ENCODE peak calls at places on chromosomes 4 and X, in four cellular contexts. Y, U, S and P are unnamed samples.
A peak's percentile ranks its signal among the peaks of the same experiment; 100 is the strongest.

GRCh38 chr4:119307606-119308005 is 14.3 kb downstream of the FABP2 start:
- DNase-seq in Y (no peak), U (no peak), S (no peak), P (no peak)

GRCh38 chrX:3244955-3245354 is 101.5 kb downstream of the MXRA5 start:
- DNase-seq in Y (peak; percentile 2), U (no peak), S (no peak), P (no peak)

GRCh38 chr4:130359537-130359936 is 1263.6 kb downstream of the C4orf33 start:
- DNase-seq in Y (no peak), U (peak; percentile 16), S (no peak), P (no peak)

GRCh38 chrX:21490341-21490740 is 116.1 kb downstream of the CNKSR2 start:
- DNase-seq in Y (no peak), U (no peak), S (no peak), P (no peak)

GRCh38 chr4:182137343-182137742 is 105.9 kb upstream of the TENM3 start:
- DNase-seq in Y (no peak), U (no peak), S (no peak), P (no peak)

GRCh38 chrX:74505437-74505836 is 84.1 kb downstream of the SLC16A2 start:
- DNase-seq in Y (no peak), U (no peak), S (no peak), P (no peak)

GRCh38 chrX:17860811-17861495 is at the start of gene RAI2:
- DNase-seq in Y (peak; percentile 17), U (peak; percentile 75), S (peak; percentile 60), P (peak; percentile 20)

GRCh38 chr4:165345663-165346417 is 18.4 kb downstream of the MSMO1 start:
- DNase-seq in Y (no peak), U (no peak), S (no peak), P (no peak)

GRCh38 chr4:152485726-152486276 is 50.1 kb downstream of the FBXW7 start:
- DNase-seq in Y (no peak), U (no peak), S (no peak), P (no peak)

GRCh38 chr4:125388653-125389052 is 73.9 kb downstream of the FAT4 start:
- DNase-seq in Y (no peak), U (no peak), S (no peak), P (no peak)

GRCh38 chr4:54659213-54660144 is 1.7 kb downstream of the KIT start:
- DNase-seq in Y (peak; percentile 16), U (peak; percentile 32), S (no peak), P (no peak)

GRCh38 chr4:86129546-86129945 is 230.3 kb downstream of the MAPK10 start:
- DNase-seq in Y (no peak), U (no peak), S (no peak), P (no peak)

GRCh38 chrX:40244116-40244515 is 146.4 kb upstream of the BCOR start:
- DNase-seq in Y (no peak), U (no peak), S (no peak), P (no peak)

GRCh38 chr4:104677122-104677521 is 182.4 kb upstream of the CXXC4 start:
- DNase-seq in Y (no peak), U (no peak), S (no peak), P (no peak)

GRCh38 chr4:101258782-101259353 is 88.5 kb downstream of the PPP3CA start:
- DNase-seq in Y (no peak), U (no peak), S (no peak), P (no peak)

GRCh38 chr4:21134994-21135393 is 434.7 kb downstream of the PACRGL start:
- DNase-seq in Y (no peak), U (peak; percentile 38), S (no peak), P (no peak)

GRCh38 chrX:107712231-107713204 is 63.1 kb downstream of the TSC22D3 start:
- DNase-seq in Y (no peak), U (no peak), S (no peak), P (no peak)

GRCh38 chr4:150746156-150746555 is 164.2 kb downstream of the MAB21L2 start:
- DNase-seq in Y (no peak), U (no peak), S (no peak), P (no peak)

GRCh38 chr4:74990276-74990675 is 57.4 kb downstream of the PARM1 start:
- DNase-seq in Y (no peak), U (no peak), S (no peak), P (peak; percentile 47)

GRCh38 chr4:48772568-48772967 is 7.5 kb downstream of the FRYL start:
- DNase-seq in Y (no peak), U (no peak), S (no peak), P (no peak)

GRCh38 chr4:7354937-7355336 is 79.8 kb downstream of the PSAPL1 start:
- DNase-seq in Y (no peak), U (no peak), S (no peak), P (no peak)

GRCh38 chr4:89894654-89895652 is at the start of gene MMRN1:
- DNase-seq in Y (no peak), U (no peak), S (no peak), P (no peak)

GRCh38 chr4:48375651-48376291 is 34.4 kb downstream of the SLAIN2 start:
- DNase-seq in Y (no peak), U (no peak), S (no peak), P (peak; percentile 49)

GRCh38 chr4:121484633-121485032 is 103.8 kb upstream of the QRFPR start:
- DNase-seq in Y (peak; percentile 15), U (peak; percentile 29), S (no peak), P (no peak)

GRCh38 chr4:161496-162284 is 37.4 kb downstream of the ZNF718 start:
- DNase-seq in Y (no peak), U (no peak), S (no peak), P (no peak)
- H3K9me3 ChIP-seq in Y (peaks cover 11% of the 10 kb centered on the region), U (peaks cover 37% of the 10 kb centered on the region), S (peaks cover 65% of the 10 kb centered on the region), P (peaks cover 9% of the 10 kb centered on the region)

GRCh38 chr4:180567080-180567479 is 1676.1 kb upstream of the TENM3 start:
- DNase-seq in Y (no peak), U (no peak), S (no peak), P (no peak)

GRCh38 chr4:180571516-180571915 is 1671.7 kb upstream of the TENM3 start:
- DNase-seq in Y (no peak), U (no peak), S (no peak), P (no peak)

GRCh38 chr4:180565856-180566431 is 1677.3 kb upstream of the TENM3 start:
- DNase-seq in Y (no peak), U (no peak), S (no peak), P (no peak)

GRCh38 chr4:180563977-180564376 is 1679.2 kb upstream of the TENM3 start:
- DNase-seq in Y (no peak), U (no peak), S (no peak), P (no peak)

GRCh38 chr4:180566492-180566891 is 1676.7 kb upstream of the TENM3 start:
- DNase-seq in Y (no peak), U (no peak), S (no peak), P (no peak)
- TF ChIP-seq POLR2AphosphoS5 in Y (no peak), U (no peak), S (no peak), P (no peak)

GRCh38 chrX:57674861-57675260 is 5.2 kb downstream of the NLRP2B start:
- DNase-seq in Y (no peak), U (no peak), S (no peak), P (no peak)
- H3K9me3 ChIP-seq in Y (no peaks in the 10 kb centered on the region), U (no peaks in the 10 kb centered on the region), S (peaks cover 10% of the 10 kb centered on the region), P (no peaks in the 10 kb centered on the region)

GRCh38 chrX:48957827-48958634 is 624 bp upstream of the OTUD5 start:
- DNase-seq in Y (peak; percentile 94), U (peak; percentile 94), S (peak; percentile 92), P (peak; percentile 96)
- TF ChIP-seq POLR2AphosphoS5 in Y (peak; percentile 61), U (peak; percentile 67), S (peak; percentile 96), P (peak; percentile 79)

GRCh38 chr4:140239311-140239710 is 85.3 kb upstream of the MAML3 start:
- DNase-seq in Y (no peak), U (no peak), S (no peak), P (no peak)
- H3K9me3 ChIP-seq in Y (no peaks in the 10 kb centered on the region), U (no peaks in the 10 kb centered on the region), S (no peaks in the 10 kb centered on the region), P (no peaks in the 10 kb centered on the region)

DNA sequence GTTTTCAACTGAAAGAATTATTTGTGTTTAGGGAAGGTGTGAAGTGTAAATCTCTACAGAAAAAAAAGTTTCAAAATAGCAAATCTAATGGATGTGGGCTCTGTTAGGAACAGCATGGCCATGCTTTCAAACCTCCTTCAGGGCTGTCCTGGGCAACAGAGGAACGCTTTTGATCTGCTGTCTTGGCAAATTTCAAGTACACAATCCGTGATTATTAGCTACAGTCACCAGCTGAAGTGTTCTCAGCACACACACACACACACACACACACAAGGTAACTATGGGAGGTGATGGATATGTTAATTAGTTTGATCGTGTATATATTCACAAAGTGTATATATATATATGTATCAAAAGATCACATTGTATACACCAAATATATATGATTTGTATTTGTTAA is 40.5 kb upstream of the HELT start:
- DNase-seq in Y (no peak), U (no peak), S (no peak), P (no peak)
- TF ChIP-seq POLR2AphosphoS5 in Y (no peak), U (no peak), S (no peak), P (no peak)

GRCh38 chrX:55253528-55253927 is 11.2 kb downstream of the PAGE3 start:
- DNase-seq in Y (no peak), U (no peak), S (no peak), P (no peak)
- H3K9me3 ChIP-seq in Y (no peaks in the 10 kb centered on the region), U (peaks cover 2% of the 10 kb centered on the region), S (peaks cover 1% of the 10 kb centered on the region), P (no peaks in the 10 kb centered on the region)

GRCh38 chrX:103919336-103919682 is 43.1 kb upstream of the TMSB15B start:
- DNase-seq in Y (no peak), U (no peak), S (no peak), P (no peak)
- TF ChIP-seq POLR2AphosphoS5 in Y (no peak), U (no peak), S (no peak), P (no peak)

DNA sequence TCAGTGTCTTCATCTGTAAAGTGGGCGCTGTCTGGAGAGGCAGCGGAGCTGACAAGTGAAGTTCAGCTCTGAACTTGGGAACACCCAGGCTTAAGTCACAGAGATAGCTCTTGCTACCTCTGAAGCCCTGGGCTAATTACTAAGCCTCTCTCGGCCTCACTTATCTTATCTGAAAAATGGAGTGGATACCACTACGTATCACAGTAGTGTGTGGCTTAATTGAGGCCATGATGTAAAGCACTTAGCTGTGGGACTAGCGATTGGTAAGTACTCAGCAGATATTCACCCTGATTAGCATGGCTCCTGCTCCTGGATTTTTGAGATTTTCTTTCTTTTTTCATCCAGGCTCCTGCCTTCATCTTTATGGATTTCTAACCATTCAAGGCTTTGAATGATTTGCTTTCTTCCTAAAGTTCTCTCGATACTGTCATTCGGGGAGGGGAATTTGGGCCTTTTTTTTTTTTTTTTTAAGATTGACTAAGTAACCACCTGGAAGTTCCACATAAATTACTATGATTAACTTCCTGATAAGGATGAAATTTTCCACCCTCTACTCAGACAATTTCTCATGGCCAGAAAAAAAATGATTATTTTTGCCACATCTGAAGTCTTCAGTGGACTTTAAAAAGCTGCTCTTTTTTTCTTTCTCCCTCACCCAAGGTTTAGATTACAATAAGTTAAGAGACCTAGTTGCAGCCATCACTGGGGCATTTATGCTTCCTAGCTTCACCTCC is 17.1 kb downstream of the LDB2 start:
- DNase-seq in Y (no peak), U (no peak), S (no peak), P (no peak)
- H3K9me3 ChIP-seq in Y (no peaks in the 10 kb centered on the region), U (no peaks in the 10 kb centered on the region), S (no peaks in the 10 kb centered on the region), P (no peaks in the 10 kb centered on the region)

GRCh38 chrX:136767104-136767941 is 13.4 kb downstream of the ARHGEF6 start:
- DNase-seq in Y (peak; percentile 71), U (peak; percentile 84), S (peak; percentile 69), P (peak; percentile 40)
- TF ChIP-seq POLR2AphosphoS5 in Y (no peak), U (no peak), S (no peak), P (no peak)